ENCODE peak calls at places on chromosomes 6 and 20, in seven cellular contexts. One of them, this sample, is unnamed.

GRCh38 chr6:86937219-86938079 is at the start of gene HTR1E:
- DNase-seq in NB4: peak; percentile 59
- DNase-seq in ovary: peak; percentile 72
- DNase-seq in uterus: peak; percentile 39
- DNase-seq in A549: peak; percentile 15
- DNase-seq in breast epithelium: no peak
- DNase-seq in body of pancreas: peak; percentile 63
- DNase-seq in this sample: no peak

GRCh38 chr6:11609324-11610071 is 71.9 kb downstream of the TMEM170B start:
- DNase-seq in NB4: no peak
- DNase-seq in ovary: peak; percentile 31
- DNase-seq in uterus: peak; percentile 58
- DNase-seq in A549: peak; percentile 48
- DNase-seq in breast epithelium: no peak
- DNase-seq in body of pancreas: no peak
- DNase-seq in this sample: no peak

GRCh38 chr6:72422126-72422680 is 199.7 kb upstream of the KCNQ5 start:
- DNase-seq in NB4: no peak
- DNase-seq in ovary: no peak
- DNase-seq in uterus: no peak
- DNase-seq in A549: no peak
- DNase-seq in breast epithelium: no peak
- DNase-seq in body of pancreas: no peak
- DNase-seq in this sample: no peak

GRCh38 chr6:147078602-147079001 is 125.6 kb upstream of the STXBP5 start:
- DNase-seq in NB4: no peak
- DNase-seq in ovary: no peak
- DNase-seq in uterus: no peak
- DNase-seq in A549: no peak
- DNase-seq in breast epithelium: no peak
- DNase-seq in body of pancreas: no peak
- DNase-seq in this sample: no peak

GRCh38 chr6:127302728-127303675 is 36.3 kb downstream of the RNF146 start:
- DNase-seq in NB4: peak; percentile 64
- DNase-seq in ovary: peak; percentile 25
- DNase-seq in uterus: peak; percentile 26
- DNase-seq in A549: peak; percentile 20
- DNase-seq in breast epithelium: no peak
- DNase-seq in body of pancreas: peak; percentile 44
- DNase-seq in this sample: peak; percentile 47

GRCh38 chr20:5835234-5835845 is 85.1 kb downstream of the SHLD1 start:
- DNase-seq in NB4: no peak
- DNase-seq in ovary: peak; percentile 52
- DNase-seq in uterus: no peak
- DNase-seq in A549: peak; percentile 38
- DNase-seq in breast epithelium: no peak
- DNase-seq in body of pancreas: peak; percentile 42
- DNase-seq in this sample: no peak

GRCh38 chr6:91063362-91063761 is 476.5 kb upstream of the MAP3K7 start:
- DNase-seq in NB4: no peak
- DNase-seq in ovary: no peak
- DNase-seq in uterus: no peak
- DNase-seq in A549: no peak
- DNase-seq in breast epithelium: no peak
- DNase-seq in body of pancreas: no peak
- DNase-seq in this sample: no peak

GRCh38 chr6:11650297-11650696 is 112.7 kb downstream of the TMEM170B start:
- DNase-seq in NB4: no peak
- DNase-seq in ovary: no peak
- DNase-seq in uterus: peak; percentile 34
- DNase-seq in A549: no peak
- DNase-seq in breast epithelium: no peak
- DNase-seq in body of pancreas: no peak
- DNase-seq in this sample: no peak

GRCh38 chr6:3045369-3045768 is 22.9 kb upstream of the RIPK1 start:
- DNase-seq in NB4: no peak
- DNase-seq in ovary: no peak
- DNase-seq in uterus: no peak
- DNase-seq in A549: no peak
- DNase-seq in breast epithelium: no peak
- DNase-seq in body of pancreas: no peak
- DNase-seq in this sample: no peak

GRCh38 chr6:34610819-34611477 is 54.8 kb upstream of the SPDEF start:
- DNase-seq in NB4: peak; percentile 15
- DNase-seq in ovary: no peak
- DNase-seq in uterus: no peak
- DNase-seq in A549: peak; percentile 11
- DNase-seq in breast epithelium: no peak
- DNase-seq in body of pancreas: no peak
- DNase-seq in this sample: no peak

GRCh38 chr6:41498968-41499599 is 47.1 kb upstream of the FOXP4 start:
- DNase-seq in NB4: peak; percentile 55
- DNase-seq in ovary: no peak
- DNase-seq in uterus: no peak
- DNase-seq in A549: no peak
- DNase-seq in breast epithelium: peak; percentile 74
- DNase-seq in body of pancreas: no peak
- DNase-seq in this sample: no peak

GRCh38 chr6:106609699-106610098 is 19.6 kb downstream of the RTN4IP1 start:
- DNase-seq in NB4: peak; percentile 60
- DNase-seq in ovary: no peak
- DNase-seq in uterus: no peak
- DNase-seq in A549: no peak
- DNase-seq in breast epithelium: no peak
- DNase-seq in body of pancreas: peak; percentile 44
- DNase-seq in this sample: peak; percentile 40

GRCh38 chr6:137819740-137820139 is 47.3 kb upstream of the TNFAIP3 start:
- DNase-seq in NB4: peak; percentile 29
- DNase-seq in ovary: no peak
- DNase-seq in uterus: no peak
- DNase-seq in A549: no peak
- DNase-seq in breast epithelium: no peak
- DNase-seq in body of pancreas: no peak
- DNase-seq in this sample: no peak

GRCh38 chr6:158037021-158037420 is 55.4 kb downstream of the SYNJ2 start:
- DNase-seq in NB4: no peak
- DNase-seq in ovary: no peak
- DNase-seq in uterus: no peak
- DNase-seq in A549: no peak
- DNase-seq in breast epithelium: no peak
- DNase-seq in body of pancreas: no peak
- DNase-seq in this sample: peak; percentile 4

GRCh38 chr6:100382031-100382430 is 82.7 kb downstream of the SIM1 start:
- DNase-seq in NB4: no peak
- DNase-seq in ovary: no peak
- DNase-seq in uterus: no peak
- DNase-seq in A549: no peak
- DNase-seq in breast epithelium: no peak
- DNase-seq in body of pancreas: no peak
- DNase-seq in this sample: no peak

GRCh38 chr6:108757357-108757756 is 90.9 kb upstream of the ARMC2 start:
- DNase-seq in NB4: no peak
- DNase-seq in ovary: no peak
- DNase-seq in uterus: no peak
- DNase-seq in A549: no peak
- DNase-seq in breast epithelium: no peak
- DNase-seq in body of pancreas: no peak
- DNase-seq in this sample: no peak

GRCh38 chr6:140897349-140897748 is 1235.4 kb upstream of the GJE1 start:
- DNase-seq in NB4: peak; percentile 78
- DNase-seq in ovary: no peak
- DNase-seq in uterus: no peak
- DNase-seq in A549: no peak
- DNase-seq in breast epithelium: no peak
- DNase-seq in body of pancreas: no peak
- DNase-seq in this sample: no peak

GRCh38 chr20:61262514-61262913 is 10.5 kb downstream of the CDH4 start:
- DNase-seq in NB4: no peak
- DNase-seq in ovary: no peak
- DNase-seq in uterus: no peak
- DNase-seq in A549: no peak
- DNase-seq in breast epithelium: no peak
- DNase-seq in body of pancreas: no peak
- DNase-seq in this sample: no peak

GRCh38 chr20:61259741-61260140 is 7.7 kb downstream of the CDH4 start:
- DNase-seq in NB4: no peak
- DNase-seq in ovary: no peak
- DNase-seq in uterus: no peak
- DNase-seq in A549: no peak
- DNase-seq in breast epithelium: no peak
- DNase-seq in body of pancreas: no peak
- DNase-seq in this sample: no peak

GRCh38 chr20:61262036-61262435 is 10.0 kb downstream of the CDH4 start:
- DNase-seq in NB4: no peak
- DNase-seq in ovary: no peak
- DNase-seq in uterus: no peak
- DNase-seq in A549: no peak
- DNase-seq in breast epithelium: no peak
- DNase-seq in body of pancreas: no peak
- DNase-seq in this sample: no peak

GRCh38 chr20:61263084-61263695 is 11.1 kb downstream of the CDH4 start:
- DNase-seq in NB4: peak; percentile 29
- DNase-seq in ovary: no peak
- DNase-seq in uterus: no peak
- DNase-seq in A549: no peak
- DNase-seq in breast epithelium: no peak
- DNase-seq in body of pancreas: peak; percentile 22
- DNase-seq in this sample: no peak

GRCh38 chr20:61260905-61261304 is 8.8 kb downstream of the CDH4 start:
- DNase-seq in NB4: no peak
- DNase-seq in ovary: no peak
- DNase-seq in uterus: no peak
- DNase-seq in A549: no peak
- DNase-seq in breast epithelium: no peak
- DNase-seq in body of pancreas: no peak
- DNase-seq in this sample: no peak
- TF ChIP-seq CTCF in NB4: peak; percentile 23
- TF ChIP-seq CTCF in ovary: no peak
- TF ChIP-seq CTCF in uterus: no peak
- TF ChIP-seq CTCF in A549: no peak
- TF ChIP-seq CTCF in breast epithelium: no peak
- TF ChIP-seq CTCF in body of pancreas: no peak
- TF ChIP-seq CTCF in this sample: no peak

GRCh38 chr6:142946181-142946923 is 1.4 kb upstream of the HIVEP2 start:
- DNase-seq in NB4: peak; percentile 94
- DNase-seq in ovary: peak; percentile 99
- DNase-seq in uterus: peak; percentile 99
- DNase-seq in A549: peak; percentile 65
- DNase-seq in breast epithelium: peak; percentile 98
- DNase-seq in body of pancreas: peak; percentile 98
- DNase-seq in this sample: peak; percentile 97
- TF ChIP-seq POLR2A in NB4: peak; percentile 47
- TF ChIP-seq POLR2A in ovary: peak; percentile 95
- TF ChIP-seq POLR2A in uterus: peak; percentile 73
- TF ChIP-seq POLR2A in A549: peak; percentile 13
- TF ChIP-seq POLR2A in breast epithelium: no peak
- TF ChIP-seq POLR2A in body of pancreas: peak; percentile 93
- TF ChIP-seq POLR2A in this sample: peak; percentile 94

DNA sequence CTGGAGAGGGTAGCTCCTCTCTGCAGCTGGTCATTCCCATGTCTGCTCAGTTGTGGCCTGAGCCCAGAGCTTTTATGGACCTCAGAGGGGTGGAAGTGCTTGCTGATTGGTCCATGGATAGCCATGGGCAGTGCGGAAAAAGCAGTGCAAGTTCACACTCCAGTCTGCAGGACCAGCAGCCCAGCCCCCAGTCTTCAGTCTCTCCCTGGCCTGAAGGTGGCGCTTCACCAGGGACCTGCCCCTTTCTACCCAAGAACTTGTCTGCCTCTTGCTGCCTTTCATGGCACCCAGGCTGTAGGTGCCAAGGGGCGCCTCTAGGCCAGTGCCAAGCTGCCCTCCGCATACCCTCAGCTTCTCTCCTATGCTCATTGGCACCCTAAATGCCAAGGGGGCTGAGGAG is 91.0 kb downstream of the TBXT start:
- DNase-seq in NB4: peak; percentile 8
- DNase-seq in ovary: no peak
- DNase-seq in uterus: no peak
- DNase-seq in A549: no peak
- DNase-seq in breast epithelium: no peak
- DNase-seq in body of pancreas: no peak
- DNase-seq in this sample: no peak
- TF ChIP-seq CTCF in NB4: peak; percentile 15
- TF ChIP-seq CTCF in ovary: no peak
- TF ChIP-seq CTCF in uterus: no peak
- TF ChIP-seq CTCF in A549: no peak
- TF ChIP-seq CTCF in breast epithelium: no peak
- TF ChIP-seq CTCF in body of pancreas: no peak
- TF ChIP-seq CTCF in this sample: no peak

GRCh38 chr20:62593616-62594015 is 48.7 kb upstream of the SLCO4A1 start:
- DNase-seq in NB4: no peak
- DNase-seq in ovary: no peak
- DNase-seq in uterus: no peak
- DNase-seq in A549: no peak
- DNase-seq in breast epithelium: no peak
- DNase-seq in body of pancreas: no peak
- DNase-seq in this sample: no peak

GRCh38 chr20:62595069-62595468 is 47.2 kb upstream of the SLCO4A1 start:
- DNase-seq in NB4: no peak
- DNase-seq in ovary: no peak
- DNase-seq in uterus: no peak
- DNase-seq in A549: no peak
- DNase-seq in breast epithelium: no peak
- DNase-seq in body of pancreas: no peak
- DNase-seq in this sample: no peak

GRCh38 chr20:62596921-62597320 is 45.4 kb upstream of the SLCO4A1 start:
- DNase-seq in NB4: no peak
- DNase-seq in ovary: no peak
- DNase-seq in uterus: no peak
- DNase-seq in A549: no peak
- DNase-seq in breast epithelium: no peak
- DNase-seq in body of pancreas: no peak
- DNase-seq in this sample: no peak

GRCh38 chr20:62596486-62596885 is 45.8 kb upstream of the SLCO4A1 start:
- DNase-seq in NB4: no peak
- DNase-seq in ovary: no peak
- DNase-seq in uterus: no peak
- DNase-seq in A549: no peak
- DNase-seq in breast epithelium: no peak
- DNase-seq in body of pancreas: no peak
- DNase-seq in this sample: no peak

DNA sequence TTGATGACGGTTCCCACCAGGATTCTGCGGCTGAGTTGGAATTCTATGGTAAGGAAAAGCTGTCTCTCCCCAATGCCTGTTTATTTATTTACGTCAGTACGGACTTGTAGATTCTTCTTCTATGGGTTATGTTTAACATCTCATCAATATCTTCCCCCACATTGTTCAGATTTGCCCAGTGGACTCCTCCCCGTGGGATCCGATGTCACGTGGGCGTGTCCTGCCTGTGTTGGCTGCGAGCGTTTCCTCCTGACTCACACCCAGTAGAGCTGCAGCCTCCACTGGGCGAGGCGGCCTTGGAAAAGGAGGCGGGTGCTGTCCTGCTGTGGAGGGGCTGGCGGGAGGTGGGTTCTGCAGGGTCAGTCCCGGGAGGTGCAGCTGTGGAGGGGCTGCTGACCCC is 46.8 kb upstream of the SLCO4A1 start:
- DNase-seq in NB4: peak; percentile 34
- DNase-seq in ovary: peak; percentile 45
- DNase-seq in uterus: peak; percentile 47
- DNase-seq in A549: peak; percentile 81
- DNase-seq in breast epithelium: peak; percentile 53
- DNase-seq in body of pancreas: peak; percentile 56
- DNase-seq in this sample: peak; percentile 61
- TF ChIP-seq POLR2A in NB4: no peak
- TF ChIP-seq POLR2A in ovary: no peak
- TF ChIP-seq POLR2A in uterus: no peak
- TF ChIP-seq POLR2A in A549: no peak
- TF ChIP-seq POLR2A in breast epithelium: no peak
- TF ChIP-seq POLR2A in body of pancreas: no peak
- TF ChIP-seq POLR2A in this sample: no peak

GRCh38 chr20:1942061-1942460 is 46.9 kb downstream of the SIRPA start:
- DNase-seq in NB4: no peak
- DNase-seq in ovary: no peak
- DNase-seq in uterus: no peak
- DNase-seq in A549: no peak
- DNase-seq in breast epithelium: no peak
- DNase-seq in body of pancreas: no peak
- DNase-seq in this sample: no peak
- TF ChIP-seq CTCF in NB4: no peak
- TF ChIP-seq CTCF in ovary: no peak
- TF ChIP-seq CTCF in uterus: no peak
- TF ChIP-seq CTCF in A549: no peak
- TF ChIP-seq CTCF in breast epithelium: no peak
- TF ChIP-seq CTCF in body of pancreas: no peak
- TF ChIP-seq CTCF in this sample: no peak